ENCODE peak calls at places on chromosomes 4 and X, in four cellular contexts. One of them, this sample, is unnamed.

GRCh38 chr4:139764192-139764591 is 98.6 kb downstream of the MGST2 start:
- DNase-seq in breast epithelium: no peak
- DNase-seq in tibial nerve: no peak
- DNase-seq in spleen: no peak
- DNase-seq in this sample: no peak

GRCh38 chrX:41722816-41723215 is 1.2 kb upstream of the GPR82 start:
- DNase-seq in breast epithelium: no peak
- DNase-seq in tibial nerve: no peak
- DNase-seq in spleen: no peak
- DNase-seq in this sample: no peak

GRCh38 chr4:93186846-93187245 is 641.7 kb upstream of the ATOH1 start:
- DNase-seq in tibial nerve: no peak
- DNase-seq in breast epithelium: no peak
- DNase-seq in spleen: no peak
- DNase-seq in this sample: no peak

GRCh38 chr4:186543206-186543605 is 12.2 kb downstream of the MTNR1A start:
- DNase-seq in tibial nerve: no peak
- DNase-seq in spleen: no peak
- DNase-seq in breast epithelium: no peak
- DNase-seq in this sample: no peak

GRCh38 chrX:16687514-16687913 is 25.0 kb downstream of the CTPS2 start:
- DNase-seq in spleen: no peak
- DNase-seq in tibial nerve: no peak
- DNase-seq in breast epithelium: no peak
- DNase-seq in this sample: no peak

GRCh38 chrX:46912098-46912672 is at the start of gene JADE3:
- DNase-seq in breast epithelium: peak
- DNase-seq in tibial nerve: peak
- DNase-seq in spleen: peak
- DNase-seq in this sample: peak

GRCh38 chrX:39308126-39308525 is 506.9 kb downstream of the MID1IP1 start:
- DNase-seq in tibial nerve: no peak
- DNase-seq in spleen: no peak
- DNase-seq in breast epithelium: no peak
- DNase-seq in this sample: no peak

GRCh38 chr4:17324431-17324830 is 187.5 kb downstream of the QDPR start:
- DNase-seq in tibial nerve: peak
- DNase-seq in spleen: no peak
- DNase-seq in breast epithelium: no peak
- DNase-seq in this sample: no peak

GRCh38 chr4:40850496-40850895 is 100.7 kb downstream of the NSUN7 start:
- DNase-seq in spleen: no peak
- DNase-seq in breast epithelium: no peak
- DNase-seq in tibial nerve: no peak
- DNase-seq in this sample: no peak

GRCh38 chrX:42803320-42803719 is 25.4 kb upstream of the PPP1R2C start:
- DNase-seq in spleen: no peak
- DNase-seq in breast epithelium: no peak
- DNase-seq in tibial nerve: no peak
- DNase-seq in this sample: no peak

DNA sequence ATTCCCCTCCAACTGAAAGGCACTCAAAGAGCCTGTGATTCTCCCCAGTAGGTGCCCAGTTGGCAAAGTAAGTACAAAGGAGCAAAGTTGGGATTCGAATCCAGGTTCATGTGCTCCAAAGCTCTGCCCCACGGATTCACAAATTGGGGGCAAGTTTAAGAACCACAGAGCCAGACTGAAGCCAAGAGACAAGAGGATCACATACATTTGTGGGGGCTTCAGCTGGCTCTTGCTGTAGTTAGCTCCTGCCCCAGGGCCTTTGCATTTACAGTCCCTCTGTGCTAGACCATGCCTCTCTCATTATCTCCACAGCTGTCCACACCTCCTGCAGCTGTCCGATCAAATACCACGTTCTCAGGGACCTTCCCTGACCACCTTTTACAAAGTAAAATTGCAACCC is 18.8 kb downstream of the PNMA6F start:
- DNase-seq in tibial nerve: no peak
- DNase-seq in breast epithelium: no peak
- DNase-seq in spleen: peak
- DNase-seq in this sample: no peak
- TF ChIP-seq POLR2A in tibial nerve: no peak
- TF ChIP-seq POLR2A in breast epithelium: no peak
- TF ChIP-seq POLR2A in spleen: no peak
- TF ChIP-seq POLR2A in this sample: no peak

GRCh38 chr4:39715788-39716187 is 17.9 kb downstream of the UBE2K start:
- DNase-seq in spleen: no peak
- DNase-seq in breast epithelium: no peak
- DNase-seq in tibial nerve: no peak
- DNase-seq in this sample: no peak

GRCh38 chr4:39716356-39716755 is 18.4 kb downstream of the UBE2K start:
- DNase-seq in spleen: no peak
- DNase-seq in tibial nerve: no peak
- DNase-seq in breast epithelium: no peak
- DNase-seq in this sample: no peak

GRCh38 chr4:39718366-39719323 is 20.7 kb downstream of the UBE2K start:
- DNase-seq in spleen: no peak
- DNase-seq in tibial nerve: no peak
- DNase-seq in breast epithelium: no peak
- DNase-seq in this sample: no peak

GRCh38 chr4:39719804-39720580 is 22.1 kb downstream of the UBE2K start:
- DNase-seq in breast epithelium: no peak
- DNase-seq in tibial nerve: no peak
- DNase-seq in spleen: no peak
- DNase-seq in this sample: no peak

DNA sequence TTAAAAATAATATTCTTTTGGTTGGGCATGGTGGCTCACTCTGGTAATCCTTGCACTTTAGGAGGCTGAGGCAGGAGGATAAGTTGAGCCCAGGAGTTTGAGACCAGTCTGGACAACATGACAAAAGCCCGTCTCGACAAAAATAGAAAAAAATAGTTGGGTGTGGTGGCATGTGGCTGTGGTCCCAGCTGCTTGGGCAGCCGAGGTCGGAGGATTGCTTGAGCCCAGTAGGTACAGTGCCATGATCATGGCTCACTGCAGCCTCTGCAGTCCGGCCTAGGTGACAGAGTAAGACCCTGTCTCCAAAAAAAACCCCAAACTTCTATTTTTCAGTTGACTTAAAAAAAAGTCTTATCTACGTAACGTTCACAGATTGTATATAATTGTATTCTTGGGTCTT is 23.9 kb downstream of the UBE2K start:
- DNase-seq in breast epithelium: no peak
- DNase-seq in tibial nerve: no peak
- DNase-seq in spleen: no peak
- DNase-seq in this sample: no peak
- H3K27ac ChIP-seq in breast epithelium: no peak
- H3K27ac ChIP-seq in tibial nerve: no peak
- H3K27ac ChIP-seq in spleen: no peak
- H3K27ac ChIP-seq in this sample: no peak

DNA sequence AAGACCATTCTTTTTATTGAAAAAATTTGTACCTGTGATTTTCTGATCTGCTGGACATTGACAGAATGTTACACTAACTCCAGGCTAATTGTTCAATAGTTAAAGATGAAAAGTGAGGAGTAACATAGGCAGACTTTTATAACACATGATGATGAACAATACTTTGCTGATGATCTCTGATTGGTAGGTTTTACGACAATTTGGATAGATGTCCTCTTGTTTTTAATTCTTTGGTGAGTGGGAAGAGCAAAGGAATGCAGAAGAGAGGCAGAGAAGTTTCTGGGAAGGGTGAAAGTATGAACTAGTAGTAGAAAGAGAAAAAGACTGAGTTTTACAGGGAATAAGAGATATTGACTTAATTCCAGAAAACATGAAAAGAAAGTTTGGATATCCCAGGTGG is 267.3 kb upstream of the HAND2 start:
- DNase-seq in spleen: no peak
- DNase-seq in breast epithelium: no peak
- DNase-seq in tibial nerve: no peak
- DNase-seq in this sample: no peak
- TF ChIP-seq POLR2A in spleen: no peak
- TF ChIP-seq POLR2A in breast epithelium: no peak
- TF ChIP-seq POLR2A in tibial nerve: no peak
- TF ChIP-seq POLR2A in this sample: no peak

GRCh38 chr4:8237256-8237989 is 32.1 kb upstream of the HTRA3 start:
- DNase-seq in spleen: no peak
- DNase-seq in breast epithelium: no peak
- DNase-seq in tibial nerve: no peak
- DNase-seq in this sample: no peak

GRCh38 chr4:8236141-8236919 is 33.2 kb upstream of the HTRA3 start:
- DNase-seq in tibial nerve: no peak
- DNase-seq in spleen: no peak
- DNase-seq in breast epithelium: no peak
- DNase-seq in this sample: no peak

GRCh38 chr4:8238061-8238511 is 31.5 kb upstream of the HTRA3 start:
- DNase-seq in breast epithelium: no peak
- DNase-seq in tibial nerve: no peak
- DNase-seq in spleen: peak
- DNase-seq in this sample: no peak

GRCh38 chr4:8235686-8236085 is 33.9 kb upstream of the HTRA3 start:
- DNase-seq in breast epithelium: no peak
- DNase-seq in spleen: no peak
- DNase-seq in tibial nerve: no peak
- DNase-seq in this sample: no peak

DNA sequence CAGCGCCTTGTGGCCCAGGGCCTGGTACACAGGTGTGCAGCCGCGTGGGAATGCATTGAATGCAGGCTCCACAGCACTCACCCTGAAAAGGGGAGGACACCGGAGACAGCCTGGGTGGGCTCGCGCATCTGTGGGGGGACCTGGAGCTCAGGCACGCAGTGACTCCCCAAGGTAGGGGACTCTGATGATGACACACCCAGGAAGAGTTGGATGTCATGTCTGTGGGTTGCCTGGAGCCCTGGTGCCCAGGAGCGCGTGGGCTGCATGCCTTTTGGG is 32.7 kb upstream of the HTRA3 start:
- DNase-seq in breast epithelium: no peak
- DNase-seq in tibial nerve: no peak
- DNase-seq in spleen: no peak
- DNase-seq in this sample: no peak
- H3K27ac ChIP-seq in breast epithelium: no peak
- H3K27ac ChIP-seq in tibial nerve: no peak
- H3K27ac ChIP-seq in spleen: no peak
- H3K27ac ChIP-seq in this sample: no peak

GRCh38 chr4:27112587-27112986 is 251.9 kb downstream of the STIM2 start:
- DNase-seq in tibial nerve: no peak
- DNase-seq in breast epithelium: no peak
- DNase-seq in spleen: no peak
- DNase-seq in this sample: no peak

GRCh38 chr4:27117453-27117852 is 256.8 kb downstream of the STIM2 start:
- DNase-seq in spleen: no peak
- DNase-seq in breast epithelium: no peak
- DNase-seq in tibial nerve: no peak
- DNase-seq in this sample: no peak

DNA sequence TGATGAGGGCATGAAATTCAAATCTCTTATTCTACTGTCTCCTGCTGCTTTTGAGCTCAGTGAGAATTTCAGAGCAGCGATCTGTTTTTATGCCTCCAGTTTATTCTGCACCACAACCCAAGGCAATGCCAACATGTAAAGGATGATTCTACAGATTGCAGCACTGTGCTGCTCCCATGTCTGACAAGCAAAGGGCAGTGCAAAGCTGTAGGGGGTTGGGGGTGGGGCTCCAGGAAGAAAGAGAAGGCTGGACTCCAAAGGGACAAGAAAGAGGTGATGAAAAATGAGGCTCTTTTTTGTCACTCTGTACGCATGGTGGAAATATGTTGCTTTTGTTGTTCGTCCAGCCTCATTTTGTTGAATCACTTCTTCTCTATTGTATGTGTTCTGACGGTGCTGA is 254.6 kb downstream of the STIM2 start:
- DNase-seq in tibial nerve: no peak
- DNase-seq in spleen: no peak
- DNase-seq in breast epithelium: no peak
- DNase-seq in this sample: no peak
- TF ChIP-seq POLR2A in tibial nerve: no peak
- TF ChIP-seq POLR2A in spleen: no peak
- TF ChIP-seq POLR2A in breast epithelium: no peak
- TF ChIP-seq POLR2A in this sample: no peak

GRCh38 chrX:136171420-136171819 is 24.1 kb downstream of the FHL1 start:
- DNase-seq in spleen: no peak
- DNase-seq in breast epithelium: no peak
- DNase-seq in tibial nerve: no peak
- DNase-seq in this sample: no peak

GRCh38 chrX:136168929-136169735 is 21.8 kb downstream of the FHL1 start:
- DNase-seq in tibial nerve: no peak
- DNase-seq in spleen: no peak
- DNase-seq in breast epithelium: no peak
- DNase-seq in this sample: no peak

GRCh38 chrX:136166221-136166855 is 19.0 kb downstream of the FHL1 start:
- DNase-seq in spleen: no peak
- DNase-seq in breast epithelium: no peak
- DNase-seq in tibial nerve: no peak
- DNase-seq in this sample: no peak

GRCh38 chrX:136170109-136170800 is 22.9 kb downstream of the FHL1 start:
- DNase-seq in breast epithelium: no peak
- DNase-seq in tibial nerve: no peak
- DNase-seq in spleen: no peak
- DNase-seq in this sample: no peak
- H3K27ac ChIP-seq in breast epithelium: peak
- H3K27ac ChIP-seq in tibial nerve: peak
- H3K27ac ChIP-seq in spleen: peak
- H3K27ac ChIP-seq in this sample: no peak

DNA sequence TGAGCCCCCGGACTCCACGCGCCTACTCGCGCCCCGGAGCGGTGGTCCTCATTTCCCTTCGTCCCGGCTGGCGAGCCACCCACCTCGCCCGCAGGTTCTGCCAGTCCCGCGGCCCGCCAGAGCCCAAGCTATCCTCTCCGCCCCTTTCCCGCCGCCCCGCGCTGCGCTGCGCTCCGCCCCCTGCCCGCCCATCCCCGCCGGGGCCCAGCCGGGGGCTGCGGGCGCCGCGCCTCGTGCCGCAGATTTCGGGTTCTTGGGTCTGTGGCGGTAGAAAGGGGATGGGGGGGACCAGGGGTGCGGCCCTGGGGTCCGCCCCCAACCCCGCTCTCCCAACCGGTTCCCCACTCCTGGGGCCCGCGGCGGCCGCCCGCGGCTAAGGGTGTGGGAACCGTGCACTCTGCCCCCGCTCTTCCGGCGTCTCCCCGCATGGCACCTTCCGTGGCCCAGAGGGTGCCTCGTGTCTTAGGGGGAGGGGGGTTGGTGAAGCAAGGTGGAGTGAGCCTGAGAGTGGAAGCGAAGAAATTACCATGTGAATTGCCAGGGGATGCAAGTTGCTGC is 650.8 kb upstream of the DIPK2B start:
- DNase-seq in breast epithelium: no peak
- DNase-seq in spleen: peak
- DNase-seq in tibial nerve: no peak
- DNase-seq in this sample: peak
- TF ChIP-seq POLR2A in breast epithelium: no peak
- TF ChIP-seq POLR2A in spleen: no peak
- TF ChIP-seq POLR2A in tibial nerve: no peak
- TF ChIP-seq POLR2A in this sample: peak

This sample was measured in prostate gland.